ENCODE peak calls at places on chromosomes 7 and 10, in nine cellular contexts. One of them, this sample, is unnamed.

GRCh38 chr7:77265666-77266065 is 66.0 kb upstream of the FGL2 start:
- DNase-seq in A549: no peak
- DNase-seq in heart left ventricle: no peak
- DNase-seq in suprapubic skin: no peak
- DNase-seq in spleen: no peak
- DNase-seq in esophagus squamous epithelium: no peak
- DNase-seq in IMR-90: no peak
- DNase-seq in body of pancreas: no peak
- DNase-seq in endothelial cell of umbilical vein: no peak
- DNase-seq in this sample: no peak

GRCh38 chr7:55498770-55499169 is 73.5 kb downstream of the VOPP1 start:
- DNase-seq in spleen: peak; percentile 28
- DNase-seq in heart left ventricle: no peak
- DNase-seq in IMR-90: no peak
- DNase-seq in A549: no peak
- DNase-seq in endothelial cell of umbilical vein: no peak
- DNase-seq in body of pancreas: no peak
- DNase-seq in esophagus squamous epithelium: no peak
- DNase-seq in suprapubic skin: no peak
- DNase-seq in this sample: no peak

GRCh38 chr10:48474764-48475365 is 130.0 kb downstream of the ARHGAP22 start:
- DNase-seq in spleen: no peak
- DNase-seq in suprapubic skin: no peak
- DNase-seq in heart left ventricle: no peak
- DNase-seq in endothelial cell of umbilical vein: no peak
- DNase-seq in IMR-90: no peak
- DNase-seq in esophagus squamous epithelium: no peak
- DNase-seq in body of pancreas: no peak
- DNase-seq in A549: no peak
- DNase-seq in this sample: no peak

GRCh38 chr10:77531441-77532001 is 106.1 kb downstream of the KCNMA1 start:
- DNase-seq in body of pancreas: no peak
- DNase-seq in spleen: no peak
- DNase-seq in suprapubic skin: no peak
- DNase-seq in IMR-90: peak; percentile 92
- DNase-seq in heart left ventricle: no peak
- DNase-seq in esophagus squamous epithelium: no peak
- DNase-seq in endothelial cell of umbilical vein: peak; percentile 58
- DNase-seq in A549: peak; percentile 90
- DNase-seq in this sample: no peak

GRCh38 chr10:97226398-97226797 is 40.6 kb upstream of the SLIT1 start:
- DNase-seq in A549: no peak
- DNase-seq in spleen: no peak
- DNase-seq in suprapubic skin: no peak
- DNase-seq in body of pancreas: no peak
- DNase-seq in heart left ventricle: no peak
- DNase-seq in endothelial cell of umbilical vein: no peak
- DNase-seq in esophagus squamous epithelium: no peak
- DNase-seq in IMR-90: no peak
- DNase-seq in this sample: no peak

GRCh38 chr10:32788359-32788758 is 169.7 kb downstream of the ITGB1 start:
- DNase-seq in endothelial cell of umbilical vein: no peak
- DNase-seq in spleen: no peak
- DNase-seq in body of pancreas: no peak
- DNase-seq in suprapubic skin: no peak
- DNase-seq in A549: no peak
- DNase-seq in esophagus squamous epithelium: no peak
- DNase-seq in IMR-90: no peak
- DNase-seq in heart left ventricle: no peak
- DNase-seq in this sample: no peak

GRCh38 chr7:14457567-14458453 is 444.7 kb downstream of the DGKB start:
- DNase-seq in IMR-90: peak; percentile 82
- DNase-seq in endothelial cell of umbilical vein: peak; percentile 79
- DNase-seq in spleen: peak; percentile 64
- DNase-seq in A549: peak; percentile 31
- DNase-seq in body of pancreas: peak; percentile 78
- DNase-seq in heart left ventricle: peak; percentile 72
- DNase-seq in suprapubic skin: no peak
- DNase-seq in esophagus squamous epithelium: no peak
- DNase-seq in this sample: peak; percentile 67

GRCh38 chr10:21083861-21084260 is 186.8 kb upstream of the NEBL start:
- DNase-seq in IMR-90: no peak
- DNase-seq in suprapubic skin: no peak
- DNase-seq in heart left ventricle: no peak
- DNase-seq in spleen: no peak
- DNase-seq in body of pancreas: no peak
- DNase-seq in endothelial cell of umbilical vein: no peak
- DNase-seq in esophagus squamous epithelium: no peak
- DNase-seq in A549: no peak
- DNase-seq in this sample: no peak

GRCh38 chr10:132395704-132396494 is 1.1 kb upstream of the PWWP2B start:
- DNase-seq in IMR-90: no peak
- DNase-seq in heart left ventricle: peak; percentile 81
- DNase-seq in body of pancreas: peak; percentile 86
- DNase-seq in A549: no peak
- DNase-seq in endothelial cell of umbilical vein: peak; percentile 22
- DNase-seq in spleen: peak; percentile 95
- DNase-seq in suprapubic skin: peak; percentile 92
- DNase-seq in esophagus squamous epithelium: no peak
- DNase-seq in this sample: peak; percentile 82

GRCh38 chr7:144529269-144529926 is 125.9 kb upstream of the NOBOX start:
- DNase-seq in heart left ventricle: no peak
- DNase-seq in suprapubic skin: no peak
- DNase-seq in body of pancreas: no peak
- DNase-seq in spleen: no peak
- DNase-seq in IMR-90: no peak
- DNase-seq in esophagus squamous epithelium: no peak
- DNase-seq in endothelial cell of umbilical vein: no peak
- DNase-seq in A549: no peak
- DNase-seq in this sample: no peak
- TF ChIP-seq POLR2A in heart left ventricle: no peak
- TF ChIP-seq POLR2A in suprapubic skin: no peak
- TF ChIP-seq POLR2A in body of pancreas: no peak
- TF ChIP-seq POLR2A in spleen: no peak
- TF ChIP-seq POLR2A in IMR-90: no peak
- TF ChIP-seq POLR2A in esophagus squamous epithelium: no peak
- TF ChIP-seq POLR2A in endothelial cell of umbilical vein: no peak
- TF ChIP-seq POLR2A in A549: no peak
- TF ChIP-seq POLR2A in this sample: no peak

DNA sequence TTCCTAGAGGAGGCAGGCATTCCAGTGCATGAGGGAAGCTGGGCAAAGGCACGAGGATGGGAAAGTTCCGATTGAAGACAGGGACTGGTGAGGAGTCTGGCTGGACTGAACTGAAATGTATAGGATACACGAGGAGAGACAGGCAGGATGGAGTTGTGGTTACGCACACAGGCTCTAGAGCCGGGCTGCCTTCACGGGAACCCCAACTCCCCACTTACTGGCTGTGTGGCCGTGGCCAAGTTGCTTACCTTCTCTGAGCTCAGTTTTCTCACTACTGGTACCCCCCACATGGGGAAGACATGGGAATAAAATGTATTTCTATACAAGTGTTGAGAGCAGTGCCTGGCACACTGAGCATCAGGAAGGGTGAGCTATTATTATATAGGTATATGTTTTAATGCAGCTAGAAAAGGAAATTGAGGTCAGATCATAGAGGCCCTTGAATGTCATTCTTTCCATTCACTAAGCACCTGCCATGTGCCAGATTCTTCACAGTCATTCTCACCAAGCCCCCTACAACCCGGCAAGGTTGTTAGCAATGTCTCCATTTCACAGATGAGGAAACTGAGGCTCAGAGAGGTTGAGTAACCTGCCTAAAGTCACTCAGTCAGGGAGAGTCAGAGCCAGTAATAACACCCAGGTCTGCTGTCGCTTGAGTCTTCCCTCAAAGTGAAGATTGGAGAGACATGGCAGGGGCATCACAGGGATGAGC is 9.7 kb downstream of the CHST3 start:
- DNase-seq in suprapubic skin: no peak
- DNase-seq in IMR-90: no peak
- DNase-seq in A549: no peak
- DNase-seq in esophagus squamous epithelium: no peak
- DNase-seq in heart left ventricle: no peak
- DNase-seq in spleen: no peak
- DNase-seq in endothelial cell of umbilical vein: no peak
- DNase-seq in body of pancreas: no peak
- DNase-seq in this sample: no peak
- H3K4me1 ChIP-seq in suprapubic skin: peaks cover 98% of the 10 kb centered on the region
- H3K4me1 ChIP-seq in IMR-90: peaks cover 30% of the 10 kb centered on the region
- H3K4me1 ChIP-seq in A549: peaks cover 100% of the 10 kb centered on the region
- H3K4me1 ChIP-seq in esophagus squamous epithelium: peaks cover 90% of the 10 kb centered on the region
- H3K4me1 ChIP-seq in heart left ventricle: peaks cover 99% of the 10 kb centered on the region
- H3K4me1 ChIP-seq in spleen: peaks cover 12% of the 10 kb centered on the region
- H3K4me1 ChIP-seq in endothelial cell of umbilical vein: peaks cover 38% of the 10 kb centered on the region
- H3K4me1 ChIP-seq in body of pancreas: peaks cover 84% of the 10 kb centered on the region
- H3K4me1 ChIP-seq in this sample: peaks cover 36% of the 10 kb centered on the region

GRCh38 chr10:124543971-124544370 is 82.3 kb downstream of the LHPP start:
- DNase-seq in suprapubic skin: no peak
- DNase-seq in esophagus squamous epithelium: no peak
- DNase-seq in A549: no peak
- DNase-seq in body of pancreas: no peak
- DNase-seq in endothelial cell of umbilical vein: no peak
- DNase-seq in spleen: no peak
- DNase-seq in IMR-90: no peak
- DNase-seq in heart left ventricle: no peak
- DNase-seq in this sample: no peak
- TF ChIP-seq POLR2A in suprapubic skin: no peak
- TF ChIP-seq POLR2A in esophagus squamous epithelium: no peak
- TF ChIP-seq POLR2A in A549: no peak
- TF ChIP-seq POLR2A in body of pancreas: no peak
- TF ChIP-seq POLR2A in endothelial cell of umbilical vein: no peak
- TF ChIP-seq POLR2A in spleen: no peak
- TF ChIP-seq POLR2A in IMR-90: no peak
- TF ChIP-seq POLR2A in heart left ventricle: no peak
- TF ChIP-seq POLR2A in this sample: no peak

GRCh38 chr10:3807928-3808496 is 23.0 kb upstream of the KLF6 start:
- DNase-seq in suprapubic skin: no peak
- DNase-seq in esophagus squamous epithelium: no peak
- DNase-seq in IMR-90: no peak
- DNase-seq in spleen: no peak
- DNase-seq in A549: no peak
- DNase-seq in heart left ventricle: peak; percentile 58
- DNase-seq in body of pancreas: no peak
- DNase-seq in endothelial cell of umbilical vein: no peak
- DNase-seq in this sample: no peak
- H3K4me1 ChIP-seq in suprapubic skin: peaks cover 81% of the 10 kb centered on the region
- H3K4me1 ChIP-seq in esophagus squamous epithelium: peaks cover 49% of the 10 kb centered on the region
- H3K4me1 ChIP-seq in IMR-90: peaks cover 36% of the 10 kb centered on the region
- H3K4me1 ChIP-seq in spleen: peaks cover 54% of the 10 kb centered on the region
- H3K4me1 ChIP-seq in A549: peaks cover 86% of the 10 kb centered on the region
- H3K4me1 ChIP-seq in heart left ventricle: peaks cover 87% of the 10 kb centered on the region
- H3K4me1 ChIP-seq in body of pancreas: peaks cover 83% of the 10 kb centered on the region
- H3K4me1 ChIP-seq in endothelial cell of umbilical vein: peaks cover 81% of the 10 kb centered on the region
- H3K4me1 ChIP-seq in this sample: peaks cover 74% of the 10 kb centered on the region